ENCODE peak calls at places on chromosomes 12 and 14, in five cellular contexts. One of them, this sample, is unnamed.

GRCh38 chr12:57816855-57817151 is 1.7 kb downstream of the AVIL start:
- DNase-seq in astrocyte of the cerebellum: no peak
- DNase-seq in Panc1: no peak
- DNase-seq in A673: no peak
- DNase-seq in adrenal gland: peak; percentile 59
- DNase-seq in this sample: no peak

GRCh38 chr12:94380507-94380906 is 79.2 kb downstream of the CEP83 start:
- DNase-seq in astrocyte of the cerebellum: no peak
- DNase-seq in Panc1: no peak
- DNase-seq in A673: no peak
- DNase-seq in adrenal gland: no peak
- DNase-seq in this sample: no peak

GRCh38 chr14:35301334-35302210 is 9.4 kb downstream of the PSMA6 start:
- DNase-seq in astrocyte of the cerebellum: no peak
- DNase-seq in Panc1: no peak
- DNase-seq in A673: no peak
- DNase-seq in adrenal gland: no peak
- DNase-seq in this sample: no peak

GRCh38 chr12:81086342-81086741 is 8.5 kb downstream of the ACSS3 start:
- DNase-seq in astrocyte of the cerebellum: no peak
- DNase-seq in Panc1: no peak
- DNase-seq in A673: no peak
- DNase-seq in adrenal gland: peak; percentile 37
- DNase-seq in this sample: no peak

GRCh38 chr12:52171950-52172512 is 19.8 kb downstream of the KRT80 start:
- DNase-seq in astrocyte of the cerebellum: no peak
- DNase-seq in Panc1: no peak
- DNase-seq in A673: no peak
- DNase-seq in adrenal gland: peak; percentile 69
- DNase-seq in this sample: no peak

GRCh38 chr12:90167501-90167900 is 458.9 kb upstream of the ATP2B1 start:
- DNase-seq in astrocyte of the cerebellum: no peak
- DNase-seq in Panc1: no peak
- DNase-seq in A673: no peak
- DNase-seq in adrenal gland: no peak
- DNase-seq in this sample: no peak

GRCh38 chr12:60935981-60936761 is 1324.0 kb upstream of the USP15 start:
- DNase-seq in astrocyte of the cerebellum: no peak
- DNase-seq in Panc1: no peak
- DNase-seq in A673: no peak
- DNase-seq in adrenal gland: no peak
- DNase-seq in this sample: no peak

GRCh38 chr12:15364221-15365170 is 42.2 kb downstream of the PTPRO start:
- DNase-seq in astrocyte of the cerebellum: peak; percentile 26
- DNase-seq in Panc1: no peak
- DNase-seq in A673: peak; percentile 29
- DNase-seq in adrenal gland: no peak
- DNase-seq in this sample: no peak

GRCh38 chr12:108839011-108839889 is 18.1 kb downstream of the SSH1 start:
- DNase-seq in astrocyte of the cerebellum: no peak
- DNase-seq in Panc1: no peak
- DNase-seq in A673: no peak
- DNase-seq in adrenal gland: peak; percentile 74
- DNase-seq in this sample: no peak

GRCh38 chr12:117000316-117000715 is 89.6 kb downstream of the FBXW8 start:
- DNase-seq in astrocyte of the cerebellum: no peak
- DNase-seq in Panc1: no peak
- DNase-seq in A673: no peak
- DNase-seq in adrenal gland: no peak
- DNase-seq in this sample: no peak

GRCh38 chr14:99231850-99232401 is 40.1 kb downstream of the BCL11B start:
- DNase-seq in astrocyte of the cerebellum: no peak
- DNase-seq in Panc1: no peak
- DNase-seq in A673: peak; percentile 62
- DNase-seq in adrenal gland: peak; percentile 42
- DNase-seq in this sample: no peak

GRCh38 chr14:77206261-77206824 is 24.7 kb downstream of the TMEM63C start:
- DNase-seq in astrocyte of the cerebellum: no peak
- DNase-seq in Panc1: no peak
- DNase-seq in A673: no peak
- DNase-seq in adrenal gland: no peak
- DNase-seq in this sample: no peak

GRCh38 chr12:113345318-113345717 is 10.4 kb upstream of the SLC8B1 start:
- DNase-seq in astrocyte of the cerebellum: no peak
- DNase-seq in Panc1: no peak
- DNase-seq in A673: no peak
- DNase-seq in adrenal gland: no peak
- DNase-seq in this sample: no peak

GRCh38 chr14:32458720-32459119 is 129.6 kb downstream of the AKAP6 start:
- DNase-seq in astrocyte of the cerebellum: no peak
- DNase-seq in Panc1: no peak
- DNase-seq in A673: no peak
- DNase-seq in adrenal gland: no peak
- DNase-seq in this sample: no peak

GRCh38 chr12:56709759-56710376 is 15.2 kb downstream of the NACA start:
- DNase-seq in astrocyte of the cerebellum: no peak
- DNase-seq in Panc1: no peak
- DNase-seq in A673: no peak
- DNase-seq in adrenal gland: no peak
- DNase-seq in this sample: no peak

GRCh38 chr14:93073366-93073722 is 42.4 kb downstream of the ITPK1 start:
- DNase-seq in astrocyte of the cerebellum: no peak
- DNase-seq in Panc1: no peak
- DNase-seq in A673: no peak
- DNase-seq in adrenal gland: no peak
- DNase-seq in this sample: no peak

GRCh38 chr14:88322505-88323085 is 474 bp downstream of the KCNK10 start:
- DNase-seq in astrocyte of the cerebellum: no peak
- DNase-seq in Panc1: no peak
- DNase-seq in A673: no peak
- DNase-seq in adrenal gland: no peak
- DNase-seq in this sample: no peak
- H3K4me3 ChIP-seq in astrocyte of the cerebellum: peak overlapping the region; percentile 30
- H3K4me3 ChIP-seq in Panc1: peak overlapping the region; percentile 30
- H3K4me3 ChIP-seq in A673: peak overlapping the region; percentile 43
- H3K4me3 ChIP-seq in adrenal gland: no peak overlapping the region
- H3K4me3 ChIP-seq in this sample: no peak overlapping the region

DNA sequence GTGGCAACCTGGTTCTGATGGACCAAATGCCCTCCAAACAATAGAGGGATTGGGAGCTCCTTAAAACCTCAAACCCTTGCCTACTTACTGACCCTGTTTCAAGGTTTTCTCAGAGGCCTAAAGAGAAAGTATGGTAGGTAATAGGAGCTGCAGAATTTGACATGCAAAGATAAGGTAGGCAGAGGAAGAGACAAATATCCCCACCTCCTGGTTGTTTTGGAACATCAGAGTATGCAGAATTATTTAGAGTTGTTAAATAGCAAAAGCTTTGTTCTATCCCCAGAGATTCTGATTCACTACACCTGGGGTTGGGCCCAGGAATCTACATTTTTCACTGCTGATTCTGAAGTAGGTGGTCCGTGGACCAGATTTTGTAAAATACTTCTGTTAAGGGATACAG is 421.2 kb downstream of the SOX5 start:
- DNase-seq in astrocyte of the cerebellum: no peak
- DNase-seq in Panc1: no peak
- DNase-seq in A673: no peak
- DNase-seq in adrenal gland: no peak
- DNase-seq in this sample: no peak
- H3K4me3 ChIP-seq in astrocyte of the cerebellum: no peak overlapping the region
- H3K4me3 ChIP-seq in Panc1: no peak overlapping the region
- H3K4me3 ChIP-seq in A673: no peak overlapping the region
- H3K4me3 ChIP-seq in adrenal gland: no peak overlapping the region
- H3K4me3 ChIP-seq in this sample: no peak overlapping the region

GRCh38 chr12:124564232-124564958 is 3.0 kb downstream of the NCOR2 start:
- DNase-seq in astrocyte of the cerebellum: no peak
- DNase-seq in Panc1: no peak
- DNase-seq in A673: peak; percentile 48
- DNase-seq in adrenal gland: no peak
- DNase-seq in this sample: no peak
- H3K4me3 ChIP-seq in astrocyte of the cerebellum: peak overlapping the region; percentile 90
- H3K4me3 ChIP-seq in Panc1: peak overlapping the region; percentile 84
- H3K4me3 ChIP-seq in A673: peak overlapping the region; percentile 92
- H3K4me3 ChIP-seq in adrenal gland: no peak overlapping the region
- H3K4me3 ChIP-seq in this sample: no peak overlapping the region

GRCh38 chr12:124386059-124386458 is 91.2 kb downstream of the RFLNA start:
- DNase-seq in astrocyte of the cerebellum: no peak
- DNase-seq in Panc1: no peak
- DNase-seq in A673: no peak
- DNase-seq in adrenal gland: no peak
- DNase-seq in this sample: no peak
- H3K4me3 ChIP-seq in astrocyte of the cerebellum: peak overlapping the region; percentile 23
- H3K4me3 ChIP-seq in Panc1: peak overlapping the region; percentile 72
- H3K4me3 ChIP-seq in A673: no peak overlapping the region
- H3K4me3 ChIP-seq in adrenal gland: no peak overlapping the region
- H3K4me3 ChIP-seq in this sample: no peak overlapping the region

This sample was measured in Jurkat, Clone E6-1.